ENCODE peak calls at places on chromosomes 2 and 18, in five cellular contexts. S is AG08396; V is stimulated activated CD4-positive, alpha-beta T cell treated with anti-CD3 and anti-CD28 coated beads, Interleukin-1b, Interleukin-23, amount 100 ng/mL, for 24 hours; K is HFFc6; X is NCI-H748 treated with DMSO at 0.1 percent for 48 hours. Q is an unnamed sample.

GRCh38 chr2:218582085-218582484 is 13.4 kb downstream of the CNOT9 start:
- DNase-seq in V (no peak), X (no peak), S (peak; percentile 24), K (peak; percentile 83), Q (no peak)

GRCh38 chr2:214038186-214038585 is 372.7 kb upstream of the VWC2L start:
- DNase-seq in V (no peak), K (no peak), S (no peak), X (no peak), Q (no peak)

GRCh38 chr18:45589559-45590041 is 25.7 kb upstream of the SLC14A2 start:
- DNase-seq in K (peak; percentile 64), X (no peak), V (no peak), S (peak; percentile 86), Q (no peak)

GRCh38 chr2:127087780-127088495 is 19.0 kb downstream of the BIN1 start:
- DNase-seq in K (no peak), S (no peak), V (no peak), X (no peak), Q (no peak)

GRCh38 chr2:165617720-165618119 is 148.2 kb downstream of the CSRNP3 start:
- DNase-seq in V (no peak), S (no peak), X (no peak), K (no peak), Q (no peak)

GRCh38 chr2:239312081-239312501 is 88.7 kb downstream of the HDAC4 start:
- DNase-seq in V (no peak), K (no peak), X (no peak), S (no peak), Q (no peak)

GRCh38 chr2:144510206-144510991 is 9.5 kb downstream of the ZEB2 start:
- DNase-seq in K (peak; percentile 86), X (no peak), S (no peak), V (no peak), Q (no peak)

GRCh38 chr2:127217470-127218325 is 2.4 kb downstream of the CYP27C1 start:
- DNase-seq in V (no peak), X (no peak), S (no peak), K (peak; percentile 59), Q (no peak)

GRCh38 chr2:16972276-16972675 is 306.6 kb upstream of the CYRIA start:
- DNase-seq in X (no peak), K (no peak), S (no peak), V (no peak), Q (no peak)

GRCh38 chr2:98461650-98462049 is 17.0 kb downstream of the INPP4A start:
- DNase-seq in K (no peak), X (no peak), S (no peak), V (no peak), Q (no peak)

GRCh38 chr2:216388046-216388884 is 16.0 kb upstream of the MARCHF4 start:
- DNase-seq in S (no peak), V (no peak), K (no peak), X (no peak), Q (no peak)

GRCh38 chr2:216918088-216918680 is 58.3 kb upstream of the TNP1 start:
- DNase-seq in X (no peak), K (peak; percentile 61), V (no peak), S (peak; percentile 66), Q (no peak)

GRCh38 chr2:63520793-63521192 is 67.5 kb downstream of the WDPCP start:
- DNase-seq in K (no peak), X (no peak), V (no peak), S (no peak), Q (no peak)

GRCh38 chr2:159185401-159186130 is 100.9 kb downstream of the WDSUB1 start:
- DNase-seq in K (peak; percentile 41), S (peak; percentile 51), V (no peak), X (no peak), Q (peak; percentile 94)

GRCh38 chr2:208077286-208077685 is 47.0 kb downstream of the CRYGD start:
- DNase-seq in S (no peak), X (no peak), V (no peak), K (peak; percentile 17), Q (no peak)

GRCh38 chr2:112749755-112750559 is 14.5 kb downstream of the CKAP2L start:
- DNase-seq in X (peak; percentile 7), K (peak; percentile 72), S (peak; percentile 82), V (peak; percentile 75), Q (no peak)

GRCh38 chr18:7147399-7147798 is 29.8 kb upstream of the LAMA1 start:
- DNase-seq in K (no peak), S (no peak), V (no peak), X (no peak), Q (no peak)

GRCh38 chr2:232951891-232952290 is 61.2 kb downstream of the NGEF start:
- DNase-seq in S (no peak), X (no peak), V (no peak), K (no peak), Q (no peak)

GRCh38 chr18:13653746-13654455 is 72.5 kb downstream of the FAM210A start:
- DNase-seq in V (no peak), K (no peak), S (no peak), X (no peak), Q (no peak)

GRCh38 chr2:30807249-30807648 is at the start of gene CAPN13:
- DNase-seq in K (no peak), X (no peak), S (no peak), V (no peak), Q (no peak)

GRCh38 chr2:39135678-39136259 is 14.9 kb upstream of the SOS1 start:
- DNase-seq in V (no peak), X (no peak), K (no peak), S (no peak), Q (no peak)

GRCh38 chr2:235194351-235194750 is 242.5 kb downstream of the SH3BP4 start:
- DNase-seq in X (no peak), S (no peak), K (no peak), V (no peak), Q (no peak)

GRCh38 chr2:102122909-102123308 is 19.6 kb upstream of the IL1R1 start:
- DNase-seq in K (no peak), S (no peak), V (no peak), X (no peak), Q (no peak)

GRCh38 chr18:67514901-67515540 is 1.5 kb downstream of the DSEL start:
- DNase-seq in X (no peak), K (no peak), V (no peak), S (no peak), Q (no peak)

GRCh38 chr18:76491436-76491800 is 3.6 kb downstream of the ZNF516 start:
- DNase-seq in K (no peak), S (peak; percentile 88), X (peak; percentile 48), V (peak; percentile 48), Q (no peak)

GRCh38 chr2:152304845-152305244 is 30.1 kb upstream of the FMNL2 start:
- DNase-seq in X (no peak), S (peak; percentile 38), K (no peak), V (no peak), Q (no peak)